ENCODE peak calls at places on chromosomes 5 and 9, in six cellular contexts. D is breast epithelium, A is HCT116, J is transverse colon, E is endodermal cell, R is Peyer's patch. O is an unnamed sample. For H3K4me1, the result is how much of the 10 kb centered on the place peaks cover.

GRCh38 chr5:147669113-147669869 is 113.2 kb downstream of the JAKMIP2 start:
- DNase-seq in D (no peak), A (no peak), J (no peak), E (no peak), R (no peak), O (no peak)

GRCh38 chr5:167294861-167295685 is 996.4 kb upstream of the WWC1 start:
- DNase-seq in D (no peak), A (peak), J (peak), E (no peak), R (no peak), O (peak)

GRCh38 chr9:117434568-117434967 is 19.7 kb upstream of the ASTN2 start:
- DNase-seq in D (no peak), A (no peak), J (no peak), E (peak), R (no peak), O (no peak)

GRCh38 chr5:122163151-122164069 is 34.1 kb downstream of the ZNF474 start:
- DNase-seq in D (no peak), A (no peak), J (no peak), E (no peak), R (no peak), O (peak)

GRCh38 chr9:101702257-101702656 is 36.2 kb downstream of the GRIN3A start:
- DNase-seq in D (no peak), A (no peak), J (no peak), E (no peak), R (no peak), O (no peak)

GRCh38 chr9:127132921-127133647 is 10.6 kb upstream of the ANGPTL2 start:
- DNase-seq in D (peak), A (no peak), J (no peak), E (peak), R (no peak), O (peak)

GRCh38 chr5:43619380-43619779 is 16.4 kb downstream of the NNT start:
- DNase-seq in D (no peak), A (no peak), J (no peak), E (no peak), R (no peak), O (no peak)

GRCh38 chr5:10157085-10157669 is 92.5 kb downstream of the ATPSCKMT start:
- DNase-seq in D (no peak), A (no peak), J (no peak), E (peak), R (no peak), O (no peak)

GRCh38 chr9:38689678-38690077 is 30.3 kb downstream of the FAM240B start:
- DNase-seq in D (no peak), A (no peak), J (no peak), E (peak), R (no peak), O (peak)

GRCh38 chr9:10649076-10649475 is 36.3 kb upstream of the PTPRD start:
- DNase-seq in D (no peak), A (no peak), J (no peak), E (no peak), R (no peak), O (no peak)

GRCh38 chr5:151758141-151758429 is 346 bp downstream of the ATOX1 start:
- DNase-seq in D (no peak), A (no peak), J (peak), E (no peak), R (no peak), O (peak)

GRCh38 chr9:131603199-131603598 is 57.9 kb downstream of the PRRT1B start:
- DNase-seq in D (no peak), A (no peak), J (no peak), E (no peak), R (no peak), O (no peak)

GRCh38 chr5:140855772-140856674 is at the start of gene PCDHA10:
- DNase-seq in D (no peak), A (peak), J (no peak), E (peak), R (no peak), O (no peak)

GRCh38 chr5:75734913-75735789 is 17.9 kb upstream of the POC5 start:
- DNase-seq in D (no peak), A (peak), J (peak), E (peak), R (no peak), O (no peak)

GRCh38 chr5:39441838-39442237 is 17.1 kb upstream of the DAB2 start:
- DNase-seq in D (no peak), A (no peak), J (no peak), E (no peak), R (no peak), O (no peak)

GRCh38 chr9:137807721-137808703 is 69.6 kb upstream of the CACNA1B start:
- DNase-seq in D (no peak), A (no peak), J (no peak), E (no peak), R (no peak), O (no peak)

GRCh38 chr9:116377179-116377790 is 223.7 kb downstream of the PAPPA start:
- DNase-seq in D (no peak), A (peak), J (no peak), E (no peak), R (no peak), O (peak)

GRCh38 chr5:137733922-137734695 is 1.8 kb downstream of the KLHL3 start:
- DNase-seq in D (no peak), A (no peak), J (no peak), E (peak), R (no peak), O (no peak)

GRCh38 chr5:159792180-159792579 is 124.1 kb upstream of the ADRA1B start:
- DNase-seq in D (no peak), A (no peak), J (no peak), E (no peak), R (no peak), O (no peak)

GRCh38 chr5:83077662-83078261 is 415 bp downstream of the XRCC4 start:
- DNase-seq in D (no peak), A (no peak), J (peak), E (peak), R (no peak), O (no peak)

GRCh38 chr9:82153032-82153431 is 164.5 kb downstream of the SPATA31D1 start:
- DNase-seq in D (no peak), A (no peak), J (no peak), E (no peak), R (no peak), O (no peak)
- H3K4me1 ChIP-seq in D (under half), A (under half), J (under half), E (under half), R (under half), O (under half)

GRCh38 chr9:134712922-134713321 is 71.3 kb downstream of the COL5A1 start:
- DNase-seq in D (no peak), A (no peak), J (no peak), E (no peak), R (no peak), O (no peak)
- H3K4me1 ChIP-seq in D (under half), A (under half), J (under half), E (under half), R (under half), O (under half)

GRCh38 chr9:125631391-125632085 is 75.5 kb downstream of the MAPKAP1 start:
- DNase-seq in D (no peak), A (no peak), J (peak), E (no peak), R (no peak), O (no peak)
- H3K4me1 ChIP-seq in D (under half), A (under half), J (under half), E (under half), R (under half), O (under half)

GRCh38 chr5:7868773-7869473 is at the start of the genes FASTKD3 and MTRR:
- DNase-seq in D (peak), A (peak), J (peak), E (peak), R (peak), O (peak)

GRCh38 chr5:7869474-7870136 is 657 bp downstream of the MTRR start:
- DNase-seq in D (no peak), A (no peak), J (peak), E (no peak), R (no peak), O (no peak)

GRCh38 chr5:7867260-7867659 is 1.6 kb downstream of the FASTKD3 start:
- DNase-seq in D (no peak), A (no peak), J (no peak), E (no peak), R (no peak), O (no peak)

GRCh38 chr5:7866194-7866593 is 2.6 kb downstream of the FASTKD3 start:
- DNase-seq in D (no peak), A (no peak), J (no peak), E (no peak), R (no peak), O (no peak)

GRCh38 chr5:7868427-7868772 is 431 bp downstream of the FASTKD3 start:
- DNase-seq in D (no peak), A (no peak), J (no peak), E (no peak), R (no peak), O (no peak)
- H3K4me1 ChIP-seq in D (under half), A (under half), J (under half), E (under half), R (under half), O (under half)

O was measured in SJSA1.